ENCODE peak calls at places on chromosomes 6 and 20, in four cellular contexts. H is K562, P is SK-N-SH, R is HepG2. L is an unnamed sample.
A peak's percentile ranks its signal among the peaks of the same experiment; 100 is the strongest.

GRCh38 chr6:35142578-35142977 is 1.4 kb upstream of the TCP11 start:
- DNase-seq in H (no peak), P (no peak), R (no peak), L (no peak)

GRCh38 chr20:32789896-32790750 is 27.9 kb downstream of the DNMT3B start:
- DNase-seq in H (peak; percentile 76), P (peak; percentile 89), R (peak; percentile 68), L (peak; percentile 83)

GRCh38 chr20:24437322-24438090 is 31.9 kb upstream of the SYNDIG1 start:
- DNase-seq in H (no peak), P (no peak), R (no peak), L (no peak)

GRCh38 chr20:11132819-11133341 is 459.1 kb upstream of the JAG1 start:
- DNase-seq in H (no peak), P (no peak), R (no peak), L (no peak)

GRCh38 chr20:19833395-19833794 is 75.3 kb downstream of the RIN2 start:
- DNase-seq in H (no peak), P (no peak), R (no peak), L (no peak)

GRCh38 chr6:87945181-87945580 is 102.5 kb upstream of the SPACA1 start:
- DNase-seq in H (no peak), P (no peak), R (no peak), L (no peak)

GRCh38 chr6:37321101-37321500 is 32.7 kb upstream of the RNF8 start:
- DNase-seq in H (no peak), P (no peak), R (no peak), L (no peak)

GRCh38 chr6:157514659-157515496 is 133.9 kb downstream of the ZDHHC14 start:
- DNase-seq in H (peak; percentile 96), P (no peak), R (peak; percentile 75), L (no peak)

GRCh38 chr6:122393339-122393896 is 6.0 kb upstream of the HSF2 start:
- DNase-seq in H (no peak), P (no peak), R (no peak), L (no peak)

GRCh38 chr6:130035211-130035610 is 16.8 kb downstream of the L3MBTL3 start:
- DNase-seq in H (no peak), P (no peak), R (no peak), L (no peak)

GRCh38 chr6:132333639-132334516 is 67.4 kb downstream of the MOXD1 start:
- DNase-seq in H (no peak), P (peak; percentile 8), R (peak; percentile 88), L (no peak)

GRCh38 chr6:28424163-28424562 is 19.1 kb downstream of the ZSCAN23 start:
- DNase-seq in H (peak; percentile 27), P (no peak), R (no peak), L (no peak)

GRCh38 chr6:82875573-82876185 is 190.0 kb downstream of the UBE3D start:
- DNase-seq in H (peak; percentile 21), P (no peak), R (no peak), L (no peak)

GRCh38 chr20:9068896-9069663 is at the start of gene PLCB4:
- DNase-seq in H (peak; percentile 26), P (peak; percentile 75), R (no peak), L (peak; percentile 62)

GRCh38 chr20:62824476-62825287 is 7.8 kb downstream of the COL9A3 start:
- DNase-seq in H (peak; percentile 76), P (peak; percentile 85), R (peak; percentile 62), L (peak; percentile 73)

GRCh38 chr20:10280016-10280908 is 61.6 kb downstream of the SNAP25 start:
- DNase-seq in H (no peak), P (no peak), R (no peak), L (no peak)

GRCh38 chr20:4951299-4951698 is 50.0 kb downstream of the SLC23A2 start:
- DNase-seq in H (no peak), P (no peak), R (no peak), L (no peak)

GRCh38 chr6:62090442-62091229 is 195.4 kb downstream of the KHDRBS2 start:
- DNase-seq in H (no peak), P (no peak), R (no peak), L (no peak)

GRCh38 chr20:21971436-21971835 is 266.0 kb downstream of the PAX1 start:
- DNase-seq in H (no peak), P (no peak), R (no peak), L (no peak)

GRCh38 chr20:54646156-54646517 is 170.7 kb downstream of the DOK5 start:
- DNase-seq in H (no peak), P (no peak), R (no peak), L (no peak)

GRCh38 chr6:111307275-111307858 is 175.7 kb downstream of the REV3L start:
- DNase-seq in H (no peak), P (no peak), R (no peak), L (no peak)

GRCh38 chr20:5486377-5487054 is 169.8 kb upstream of the PROKR2 start:
- DNase-seq in H (no peak), P (no peak), R (no peak), L (no peak)

GRCh38 chr20:38617011-38617829 is 15.6 kb downstream of the ARHGAP40 start:
- DNase-seq in H (no peak), P (no peak), R (peak; percentile 33), L (peak; percentile 35)

GRCh38 chr20:34564810-34565209 is 6.3 kb downstream of the MAP1LC3A start:
- DNase-seq in H (no peak), P (no peak), R (no peak), L (no peak)

GRCh38 chr20:48878849-48879248 is 42.7 kb upstream of the ARFGEF2 start:
- DNase-seq in H (no peak), P (no peak), R (no peak), L (no peak)

GRCh38 chr6:18207438-18207837 is 52.2 kb downstream of the KDM1B start:
- DNase-seq in H (no peak), P (no peak), R (no peak), L (no peak)

GRCh38 chr20:60283281-60283680 is 325.1 kb downstream of the CDH26 start:
- DNase-seq in H (no peak), P (no peak), R (no peak), L (no peak)

GRCh38 chr6:25070547-25071366 is 135.0 kb upstream of the RIPOR2 start:
- DNase-seq in H (peak; percentile 71), P (peak; percentile 68), R (peak; percentile 68), L (peak; percentile 78)

GRCh38 chr6:119791746-119792145 is 442.2 kb upstream of the MAN1A1 start:
- DNase-seq in H (no peak), P (no peak), R (no peak), L (no peak)

GRCh38 chr20:44174996-44175766 is 11.8 kb downstream of the JPH2 start:
- DNase-seq in H (no peak), P (no peak), R (no peak), L (no peak)
- TF ChIP-seq FOXJ3 in H (no peak), P (no peak), R (no peak), L (no peak)

GRCh38 chr6:106613590-106613989 is 15.7 kb downstream of the RTN4IP1 start:
- DNase-seq in H (no peak), P (no peak), R (no peak), L (no peak)

GRCh38 chr6:106611030-106611429 is 18.3 kb downstream of the RTN4IP1 start:
- DNase-seq in H (no peak), P (no peak), R (no peak), L (no peak)

GRCh38 chr6:106609699-106610098 is 19.6 kb downstream of the RTN4IP1 start:
- DNase-seq in H (no peak), P (peak; percentile 39), R (peak; percentile 52), L (peak; percentile 45)

GRCh38 chr6:106612956-106613516 is 16.3 kb downstream of the RTN4IP1 start:
- DNase-seq in H (no peak), P (no peak), R (no peak), L (no peak)

DNA sequence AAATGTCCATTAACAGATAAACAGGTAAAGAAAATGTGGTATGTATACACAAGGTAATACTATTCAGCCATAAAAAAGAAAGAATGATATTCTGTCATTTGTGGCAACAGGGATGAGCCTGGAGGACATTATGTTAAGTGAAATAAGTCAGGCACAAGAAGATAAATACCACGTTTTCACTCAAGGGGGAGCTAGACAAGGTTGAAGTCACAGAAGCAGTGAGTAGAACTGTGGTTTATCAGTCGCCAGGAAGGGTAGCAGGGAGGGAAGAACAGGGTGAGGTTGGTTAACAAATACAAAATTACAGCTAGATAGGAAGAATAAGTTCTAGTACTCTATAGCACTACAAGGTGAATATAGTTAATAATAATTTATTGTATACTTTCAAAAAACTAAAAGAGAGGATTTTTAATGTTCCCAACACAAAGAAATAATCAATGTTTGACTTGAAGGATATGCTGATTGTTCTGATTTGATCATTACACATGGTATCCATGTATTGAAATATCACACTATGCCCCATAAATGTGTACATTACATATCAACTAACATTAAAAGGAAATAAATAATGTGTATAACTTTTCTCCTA is 21.1 kb downstream of the RTN4IP1 start:
- DNase-seq in H (peak; percentile 46), P (peak; percentile 51), R (peak; percentile 79), L (no peak)
- TF ChIP-seq FOXJ3 in H (no peak), P (no peak), R (no peak), L (no peak)

DNA sequence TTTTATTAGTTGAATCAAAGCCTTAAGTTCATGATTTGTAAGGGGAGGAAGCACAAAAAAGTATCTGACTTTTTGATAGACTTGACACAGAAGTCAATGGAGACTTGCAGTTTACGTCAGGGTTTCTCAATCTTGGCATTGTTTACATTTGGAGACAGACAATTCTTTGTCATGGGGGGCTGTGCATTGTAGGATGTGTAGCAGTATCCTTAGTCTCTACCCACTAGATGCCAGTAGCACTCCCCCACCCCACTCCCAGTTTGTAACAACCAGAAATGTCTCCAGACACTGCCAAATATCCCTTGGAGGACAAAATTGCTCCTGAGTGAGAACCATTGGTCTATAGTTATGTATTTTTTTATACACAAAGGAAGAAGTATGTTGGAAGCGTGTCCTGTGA is 434.1 kb downstream of the RFPL4B start:
- DNase-seq in H (no peak), P (no peak), R (peak; percentile 5), L (no peak)
- TF ChIP-seq FOXJ3 in H (no peak), P (no peak), R (no peak), L (no peak)

GRCh38 chr6:137968901-137969300 is 101.8 kb downstream of the TNFAIP3 start:
- DNase-seq in H (peak; percentile 32), P (no peak), R (no peak), L (no peak)
- TF ChIP-seq FOXJ3 in H (no peak), P (no peak), R (no peak), L (no peak)

L was measured in WTC11.